ENCODE peak calls at places on chromosomes 16 and 17, in four cellular contexts. E is cardiac fibroblast, O is BE2C, X is AG09309. K is an unnamed sample.

GRCh38 chr17:9676084-9676483 is 30.8 kb downstream of the USP43 start:
- DNase-seq in E (no peak), O (no peak), X (no peak), K (no peak)

GRCh38 chr17:27398691-27399090 is 57.6 kb upstream of the KSR1 start:
- DNase-seq in E (no peak), O (no peak), X (no peak), K (no peak)

GRCh38 chr17:68198931-68199836 is 48.7 kb upstream of the AMZ2 start:
- DNase-seq in E (peak), O (no peak), X (no peak), K (no peak)

GRCh38 chr16:49458221-49458620 is 84.6 kb downstream of the C16orf78 start:
- DNase-seq in E (no peak), O (no peak), X (no peak), K (no peak)

GRCh38 chr17:19386276-19386863 is 620 bp downstream of the MFAP4 start:
- DNase-seq in E (peak), O (no peak), X (peak), K (peak)

GRCh38 chr17:27533874-27534815 is 77.9 kb downstream of the KSR1 start:
- DNase-seq in E (peak), O (no peak), X (peak), K (no peak)

GRCh38 chr16:13996778-13997288 is 74.3 kb upstream of the MRTFB start:
- DNase-seq in E (no peak), O (no peak), X (no peak), K (no peak)

GRCh38 chr17:66302761-66303626 is 581 bp downstream of the PRKCA start:
- DNase-seq in E (peak), O (peak), X (no peak), K (no peak)

GRCh38 chr17:74956093-74956492 is 16.5 kb downstream of the HID1 start:
- DNase-seq in E (no peak), O (no peak), X (no peak), K (no peak)

GRCh38 chr17:77571562-77571981 is 386.9 kb upstream of the TNRC6C start:
- DNase-seq in E (peak), O (no peak), X (no peak), K (no peak)

GRCh38 chr17:1628856-1629646 is 417 bp upstream of the SLC43A2 start:
- DNase-seq in E (peak), O (peak), X (peak), K (peak)

DNA sequence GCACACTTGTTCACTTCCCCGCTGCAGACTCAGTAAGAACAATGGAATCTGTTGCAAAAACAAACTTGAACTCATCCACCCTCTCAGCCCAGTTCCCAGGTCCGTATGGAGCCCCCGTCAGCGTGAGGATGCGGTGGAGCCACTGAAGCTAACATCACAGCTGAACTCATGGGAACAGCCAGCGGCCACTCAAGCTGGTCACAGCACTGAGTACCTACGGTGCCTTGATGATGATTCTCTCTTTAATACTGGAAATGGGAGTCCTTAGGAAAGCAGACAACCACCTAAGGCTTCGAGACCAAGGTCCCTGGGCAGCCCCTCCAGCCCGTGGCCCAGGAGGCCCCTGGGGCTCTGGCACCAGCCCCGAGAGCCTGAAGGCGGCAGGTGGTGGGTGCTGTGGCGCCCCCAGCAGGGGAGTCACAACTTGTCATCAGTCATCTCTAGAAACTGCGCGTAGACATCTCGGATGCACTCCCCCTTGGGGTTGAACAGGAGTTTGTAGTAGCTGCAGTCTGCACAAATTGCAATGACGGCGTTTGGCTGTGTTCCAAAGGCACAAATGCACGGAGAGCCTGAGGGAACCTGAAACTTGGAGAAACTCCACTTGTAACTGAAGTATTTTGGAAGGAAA is 31.0 kb upstream of the RHOT1 start:
- DNase-seq in E (peak), O (peak), X (no peak), K (peak)
- TF ChIP-seq CTCF in E (peak), O (peak), X (peak), K (peak)

GRCh38 chr16:67155305-67156145 is 4.2 kb downstream of the TRADD start:
- DNase-seq in E (peak), O (peak), X (no peak), K (peak)
- H3K4me3 ChIP-seq in E (no peak), O (peak), X (peak), K (no peak)

DNA sequence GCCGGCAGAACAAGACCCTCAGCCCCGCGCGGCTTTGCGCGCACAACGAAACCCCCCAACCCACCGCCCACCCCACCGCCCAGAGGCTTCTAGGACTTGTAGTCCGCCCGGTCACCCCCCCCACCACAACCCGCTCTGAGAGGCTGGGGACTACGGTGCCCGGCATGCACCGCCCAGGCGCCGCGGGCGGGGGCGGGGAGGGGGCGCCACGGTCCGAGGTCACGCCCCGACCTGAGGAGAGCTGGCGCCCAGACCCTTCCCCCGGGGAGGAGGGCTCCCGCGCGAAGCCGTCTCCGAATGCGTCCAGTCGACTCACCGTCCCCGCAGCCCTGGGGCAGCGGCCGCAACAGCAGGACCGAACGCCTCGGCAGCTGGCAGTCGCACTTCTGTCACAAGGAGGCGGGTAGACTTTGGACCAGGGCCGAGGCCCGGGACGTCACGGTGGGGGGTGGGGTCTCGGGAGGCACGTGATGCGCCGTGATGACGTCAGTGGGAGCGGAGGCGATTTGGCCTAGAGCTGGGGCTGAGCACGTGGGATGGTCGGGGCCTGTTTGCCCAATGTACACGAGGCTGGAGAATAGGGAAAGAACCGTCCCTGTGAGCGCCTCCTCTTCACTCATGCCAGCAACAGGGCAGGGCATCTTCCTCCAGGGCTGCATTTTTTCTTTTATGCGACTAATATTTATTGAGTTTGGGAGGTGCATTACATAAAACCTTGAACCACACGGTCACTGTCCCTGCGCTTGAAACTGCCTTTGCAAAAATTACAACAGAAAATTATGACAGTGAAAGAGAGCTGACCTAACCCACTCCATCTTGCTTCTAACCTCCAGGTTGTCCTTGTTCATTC is at the start of gene CDIP1:
- DNase-seq in E (peak), O (peak), X (peak), K (peak)
- TF ChIP-seq CTCF in E (no peak), O (no peak), X (no peak), K (no peak)

GRCh38 chr16:29862884-29863668 is at the start of gene CDIPT:
- DNase-seq in E (peak), O (peak), X (peak), K (peak)

GRCh38 chr16:29863669-29863984 is 601 bp upstream of the CDIPT start:
- DNase-seq in E (no peak), O (no peak), X (no peak), K (no peak)

GRCh38 chr16:29864205-29864604 is 1.2 kb upstream of the CDIPT start:
- DNase-seq in E (no peak), O (no peak), X (no peak), K (no peak)

GRCh38 chr16:29860218-29860617 is 2.8 kb downstream of the CDIPT start:
- DNase-seq in E (no peak), O (peak), X (no peak), K (no peak)

GRCh38 chr16:29862383-29862883 is 593 bp downstream of the CDIPT start:
- DNase-seq in E (peak), O (no peak), X (no peak), K (no peak)
- H3K4me3 ChIP-seq in E (peak), O (peak), X (peak), K (peak)

DNA sequence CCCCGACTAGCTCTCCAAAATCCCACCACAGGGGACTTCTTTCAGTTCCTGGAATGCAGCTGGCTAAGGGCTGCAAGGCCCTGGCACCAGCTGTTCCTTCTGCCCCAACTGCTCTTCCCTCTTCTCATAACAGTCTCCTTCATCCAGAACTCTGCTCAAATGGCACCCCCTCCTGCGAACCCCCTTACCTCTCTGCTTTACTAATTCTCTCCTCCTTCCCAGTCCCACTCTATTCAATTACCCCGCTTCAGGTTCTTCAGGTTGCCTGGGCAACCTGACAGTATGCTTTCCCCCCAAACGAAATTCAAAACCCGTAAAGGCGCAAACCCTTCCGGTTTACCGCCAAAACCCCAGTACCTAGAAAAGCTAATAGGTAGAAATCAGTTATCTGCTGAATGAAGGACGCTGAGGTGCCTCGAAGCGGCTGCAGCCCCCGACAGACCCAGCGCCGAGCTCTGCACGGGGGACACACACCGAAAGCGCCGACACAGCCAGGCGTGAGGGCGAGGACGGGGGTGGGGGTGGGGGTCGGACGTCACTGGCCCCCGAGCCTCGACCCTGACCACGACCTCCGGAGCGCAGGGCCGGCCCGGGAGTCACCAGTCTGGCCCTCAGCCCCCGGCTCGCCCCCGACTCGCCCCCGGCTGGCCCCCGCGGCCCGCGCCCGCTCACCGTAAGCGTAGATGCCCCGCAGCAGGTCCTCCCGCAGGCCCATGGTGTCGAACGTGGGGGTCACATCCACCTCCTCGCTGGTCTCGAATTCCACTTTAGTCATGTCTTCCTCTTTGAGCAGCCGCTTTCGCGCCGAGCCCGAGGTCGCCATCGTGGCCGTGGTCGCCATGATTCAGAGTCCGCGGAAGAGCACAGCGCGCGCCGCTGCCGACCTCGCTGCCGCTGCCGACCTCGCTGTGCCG is 550 bp downstream of the EIF4A3 start:
- DNase-seq in E (peak), O (no peak), X (no peak), K (no peak)
- TF ChIP-seq CTCF in E (no peak), O (no peak), X (no peak), K (no peak)

GRCh38 chr17:17497065-17497844 is 1.1 kb upstream of the RASD1 start:
- DNase-seq in E (peak), O (no peak), X (no peak), K (no peak)
- H3K4me3 ChIP-seq in E (peak), O (peak), X (peak), K (no peak)

GRCh38 chr16:62018301-62019060 is 17.8 kb downstream of the CDH8 start:
- DNase-seq in E (no peak), O (no peak), X (no peak), K (no peak)

GRCh38 chr16:62022688-62023087 is 13.6 kb downstream of the CDH8 start:
- DNase-seq in E (no peak), O (no peak), X (no peak), K (no peak)

GRCh38 chr16:62021295-62021694 is 14.9 kb downstream of the CDH8 start:
- DNase-seq in E (no peak), O (no peak), X (no peak), K (no peak)
- TF ChIP-seq CTCF in E (no peak), O (no peak), X (no peak), K (no peak)

GRCh38 chr17:44008205-44008909 is 3.9 kb downstream of the NAGS start:
- DNase-seq in E (no peak), O (no peak), X (no peak), K (no peak)
- H3K4me3 ChIP-seq in E (no peak), O (peak), X (peak), K (peak)

DNA sequence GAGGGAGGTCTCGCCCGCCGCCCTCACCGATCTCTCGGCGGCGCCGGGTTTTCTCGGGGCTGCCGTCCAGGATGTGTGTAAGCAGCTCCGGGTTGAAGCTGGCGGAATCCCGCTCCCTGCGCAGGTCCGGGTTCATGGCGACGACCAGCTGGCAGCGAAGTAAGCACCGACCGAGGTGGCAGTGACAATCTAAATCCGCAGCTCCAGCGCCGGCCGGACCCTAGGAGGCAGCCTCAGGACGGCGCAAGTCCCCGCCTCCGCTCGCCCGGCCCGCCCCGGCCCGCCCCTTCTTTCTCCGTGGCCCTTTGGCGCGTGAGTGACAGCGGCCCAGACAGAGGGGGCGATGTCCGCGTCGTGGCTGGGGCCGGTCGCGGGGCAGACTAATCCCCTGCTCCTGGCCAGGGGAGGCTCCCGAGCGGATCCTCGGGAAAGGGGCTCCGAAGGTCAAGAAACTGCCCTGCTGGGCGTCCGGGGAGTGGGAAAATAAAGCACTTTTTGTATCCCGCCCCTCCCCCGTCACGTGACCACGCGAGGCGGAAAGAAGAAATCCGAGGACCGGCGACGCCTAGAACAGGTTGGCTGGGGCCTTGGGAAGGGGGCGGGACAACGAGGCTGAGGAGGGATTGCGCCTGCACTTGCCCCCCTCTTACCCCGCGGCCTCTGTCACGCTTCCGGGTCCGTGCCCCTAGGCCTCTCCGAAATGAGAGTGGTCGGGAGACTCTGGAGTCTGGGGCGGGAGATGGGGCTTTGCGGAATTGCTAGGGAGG is at the start of the genes ACOX1 and TEN1:
- DNase-seq in E (peak), O (peak), X (peak), K (peak)
- TF ChIP-seq CTCF in E (peak), O (peak), X (no peak), K (no peak)

K was measured in astrocyte of the cerebellum.